ENCODE peak calls at places on chromosomes 3 and 15, in five cellular contexts. Z, E, C, R and D are unnamed samples.

GRCh38 chr3:157156844-157157635 is 2.9 kb downstream of the CCNL1 start:
- DNase-seq in Z (no peak), E (peak), C (no peak), R (no peak), D (peak)

GRCh38 chr3:129346690-129347440 is 68.2 kb downstream of the HMCES start:
- DNase-seq in Z (no peak), E (no peak), C (no peak), R (no peak), D (no peak)

GRCh38 chr3:150252462-150252861 is 155.6 kb upstream of the TSC22D2 start:
- DNase-seq in Z (no peak), E (no peak), C (no peak), R (no peak), D (no peak)

GRCh38 chr3:80213076-80213475 is 445.3 kb upstream of the ROBO1 start:
- DNase-seq in Z (no peak), E (no peak), C (no peak), R (no peak), D (peak)

GRCh38 chr3:59263152-59263551 is 213.3 kb upstream of the CFAP20DC start:
- DNase-seq in Z (no peak), E (no peak), C (no peak), R (no peak), D (no peak)

GRCh38 chr3:159765860-159766294 is 222.8 kb upstream of the IL12A start:
- DNase-seq in Z (no peak), E (peak), C (peak), R (no peak), D (no peak)

GRCh38 chr3:149792485-149793270 is at the start of gene ANKUB1:
- DNase-seq in Z (peak), E (no peak), C (no peak), R (no peak), D (peak)

GRCh38 chr3:26712211-26713026 is 89.8 kb downstream of the LRRC3B start:
- DNase-seq in Z (peak), E (peak), C (no peak), R (no peak), D (peak)

GRCh38 chr15:29364429-29365078 is 94.9 kb upstream of the NSMCE3 start:
- DNase-seq in Z (no peak), E (no peak), C (no peak), R (no peak), D (no peak)

GRCh38 chr3:168581718-168582332 is 486.1 kb upstream of the GOLIM4 start:
- DNase-seq in Z (no peak), E (peak), C (no peak), R (no peak), D (no peak)

GRCh38 chr3:107962946-107963345 is 127.9 kb downstream of the CD47 start:
- DNase-seq in Z (no peak), E (no peak), C (no peak), R (no peak), D (no peak)

GRCh38 chr3:8301977-8302589 is 199.5 kb upstream of the LMCD1 start:
- DNase-seq in Z (peak), E (no peak), C (no peak), R (no peak), D (peak)

GRCh38 chr3:76912966-76913365 is 126.9 kb upstream of the ROBO2 start:
- DNase-seq in Z (no peak), E (no peak), C (no peak), R (no peak), D (no peak)

GRCh38 chr3:16982439-16982838 is 97.7 kb downstream of the PLCL2 start:
- DNase-seq in Z (no peak), E (no peak), C (no peak), R (no peak), D (no peak)

GRCh38 chr15:81161851-81162250 is 27.8 kb downstream of the CFAP161 start:
- DNase-seq in Z (no peak), E (no peak), C (no peak), R (no peak), D (no peak)

GRCh38 chr3:55631766-55632331 is 144.7 kb upstream of the WNT5A start:
- DNase-seq in Z (no peak), E (no peak), C (no peak), R (no peak), D (no peak)

GRCh38 chr15:31364301-31365031 is 37.8 kb downstream of the KLF13 start:
- DNase-seq in Z (no peak), E (peak), C (no peak), R (no peak), D (peak)

GRCh38 chr3:129123314-129124060 is 1.9 kb upstream of the RAB43 start:
- DNase-seq in Z (no peak), E (no peak), C (no peak), R (no peak), D (no peak)

GRCh38 chr3:3998140-3998977 is 199.1 kb downstream of the LRRN1 start:
- DNase-seq in Z (peak), E (no peak), C (no peak), R (no peak), D (peak)

GRCh38 chr3:108334698-108335097 is 38.4 kb downstream of the HHLA2 start:
- DNase-seq in Z (no peak), E (no peak), C (no peak), R (no peak), D (no peak)

GRCh38 chr15:38050988-38051387 is 116.5 kb downstream of the TMCO5A start:
- DNase-seq in Z (no peak), E (no peak), C (no peak), R (no peak), D (no peak)

GRCh38 chr15:92930061-92930460 is 29.9 kb downstream of the CHD2 start:
- DNase-seq in Z (no peak), E (no peak), C (no peak), R (no peak), D (no peak)

GRCh38 chr3:138915503-138916498 is 31.1 kb downstream of the FOXL2 start:
- DNase-seq in Z (peak), E (peak), C (peak), R (peak), D (peak)

GRCh38 chr15:72112111-72112510 is 5.8 kb downstream of the MYO9A start:
- DNase-seq in Z (no peak), E (no peak), C (no peak), R (no peak), D (no peak)

GRCh38 chr15:92668620-92669019 is 13.0 kb upstream of the FAM174B start:
- DNase-seq in Z (no peak), E (no peak), C (no peak), R (no peak), D (no peak)

GRCh38 chr3:55486857-55487375 is at the start of gene WNT5A:
- DNase-seq in Z (peak), E (no peak), C (peak), R (no peak), D (peak)

GRCh38 chr3:171679011-171679492 is 131.2 kb downstream of the PLD1 start:
- DNase-seq in Z (peak), E (peak), C (no peak), R (no peak), D (no peak)

GRCh38 chr15:37837276-37837675 is 97.2 kb upstream of the TMCO5A start:
- DNase-seq in Z (no peak), E (no peak), C (no peak), R (no peak), D (peak)

GRCh38 chr3:48985977-48986376 is 4.1 kb upstream of the P4HTM start:
- DNase-seq in Z (no peak), E (no peak), C (no peak), R (no peak), D (no peak)

GRCh38 chr15:45187894-45188830 is at the start of gene SHF:
- DNase-seq in Z (peak), E (peak), C (peak), R (peak), D (peak)

GRCh38 chr3:133488785-133489367 is 84.6 kb upstream of the CDV3 start:
- DNase-seq in Z (no peak), E (no peak), C (no peak), R (no peak), D (no peak)

GRCh38 chr3:47577583-47578118 is 1.0 kb downstream of the CSPG5 start:
- DNase-seq in Z (no peak), E (no peak), C (no peak), R (no peak), D (no peak)

GRCh38 chr3:187098925-187099512 is 40.3 kb downstream of the RPL39L start:
- DNase-seq in Z (no peak), E (no peak), C (no peak), R (no peak), D (no peak)

GRCh38 chr15:101651753-101652097 is 456 bp downstream of the TM2D3 start:
- DNase-seq in Z (no peak), E (peak), C (no peak), R (no peak), D (peak)

GRCh38 chr3:146682176-146682575 is 77.0 kb upstream of the PLSCR5 start:
- DNase-seq in Z (peak), E (peak), C (no peak), R (no peak), D (peak)